ENCODE peak calls at places on chromosome 5, in four cellular contexts. U is AML-193, M is left ventricle myocardium inferior, W is CMK. E is an unnamed sample.

GRCh38 chr5:141862936-141863543 is 15.2 kb downstream of the PCDH1 start:
- DNase-seq in M (no peak), W (no peak), U (no peak), E (peak; percentile 44)

GRCh38 chr5:178308541-178309092 is 76.0 kb upstream of the PHYKPL start:
- DNase-seq in W (no peak), M (no peak), U (no peak), E (peak; percentile 8)

GRCh38 chr5:42057254-42057690 is 132.2 kb downstream of the FBXO4 start:
- DNase-seq in U (peak; percentile 15), W (peak; percentile 9), M (no peak), E (no peak)

GRCh38 chr5:38347040-38347763 is 88.8 kb downstream of the EGFLAM start:
- DNase-seq in W (no peak), U (no peak), M (no peak), E (no peak)

GRCh38 chr5:173010547-173011464 is 27.2 kb downstream of the ATP6V0E1 start:
- DNase-seq in M (peak; percentile 64), W (no peak), U (no peak), E (peak; percentile 70)

GRCh38 chr5:69285448-69286116 is 47.0 kb downstream of the CCDC125 start:
- DNase-seq in M (no peak), W (no peak), U (no peak), E (no peak)

GRCh38 chr5:79759436-79759835 is 69.8 kb downstream of the CMYA5 start:
- DNase-seq in M (no peak), W (no peak), U (no peak), E (peak; percentile 30)

GRCh38 chr5:168693883-168694282 is 114.7 kb upstream of the PANK3 start:
- DNase-seq in W (no peak), M (no peak), U (no peak), E (no peak)

GRCh38 chr5:56564451-56565223 is 250.7 kb upstream of the MAP3K1 start:
- DNase-seq in U (no peak), M (no peak), W (no peak), E (no peak)

GRCh38 chr5:80656425-80656824 is 1.6 kb upstream of the DHFR start:
- DNase-seq in U (no peak), M (no peak), W (no peak), E (no peak)

GRCh38 chr5:102582706-102583105 is 83.9 kb upstream of the SLCO6A1 start:
- DNase-seq in W (no peak), U (no peak), M (no peak), E (no peak)

GRCh38 chr5:620586-621180 is 8.5 kb downstream of the CEP72 start:
- DNase-seq in W (no peak), U (no peak), M (no peak), E (no peak)

GRCh38 chr5:55231476-55232193 is 1.8 kb downstream of the CCNO start:
- DNase-seq in U (no peak), M (no peak), W (no peak), E (no peak)

GRCh38 chr5:67111779-67112178 is 84.8 kb downstream of the CD180 start:
- DNase-seq in W (no peak), M (no peak), U (no peak), E (no peak)

GRCh38 chr5:179475211-179475840 is 75.0 kb upstream of the RUFY1 start:
- DNase-seq in M (no peak), U (no peak), W (no peak), E (no peak)

GRCh38 chr5:84017704-84018240 is 297.1 kb upstream of the HAPLN1 start:
- DNase-seq in W (no peak), M (no peak), U (no peak), E (no peak)

GRCh38 chr5:40871177-40871576 is 30.0 kb downstream of the CARD6 start:
- DNase-seq in M (no peak), U (no peak), W (no peak), E (no peak)

GRCh38 chr5:167759411-167759821 is 532.0 kb upstream of the WWC1 start:
- DNase-seq in W (no peak), M (no peak), U (no peak), E (no peak)

GRCh38 chr5:169703803-169704202 is 66.7 kb downstream of the DOCK2 start:
- DNase-seq in U (no peak), M (no peak), W (no peak), E (no peak)

GRCh38 chr5:103808464-103809106 is 246.0 kb upstream of the NUDT12 start:
- DNase-seq in M (no peak), W (no peak), U (peak; percentile 44), E (no peak)

GRCh38 chr5:146993876-146994530 is 115.4 kb upstream of the PPP2R2B start:
- DNase-seq in U (no peak), M (no peak), W (no peak), E (no peak)

GRCh38 chr5:2666081-2666480 is 85.4 kb downstream of the IRX2 start:
- DNase-seq in W (no peak), M (no peak), U (no peak), E (no peak)

GRCh38 chr5:180603076-180603591 is 11.8 kb upstream of the SCGB3A1 start:
- DNase-seq in U (no peak), M (no peak), W (no peak), E (peak; percentile 2)

GRCh38 chr5:6837095-6837494 is 123.9 kb downstream of the TENT4A start:
- DNase-seq in U (no peak), M (no peak), W (no peak), E (no peak)

GRCh38 chr5:176890455-176891330 is 8.5 kb downstream of the HK3 start:
- DNase-seq in W (no peak), M (no peak), U (no peak), E (no peak)

GRCh38 chr5:57576317-57576716 is 93.7 kb upstream of the ACTBL2 start:
- DNase-seq in M (no peak), W (no peak), U (no peak), E (no peak)

GRCh38 chr5:141881886-141882285 is 3.7 kb upstream of the PCDH1 start:
- DNase-seq in U (no peak), M (no peak), W (no peak), E (no peak)

GRCh38 chr5:176955895-176956294 is 50.7 kb downstream of the UIMC1 start:
- DNase-seq in U (no peak), W (no peak), M (no peak), E (no peak)

GRCh38 chr5:14413331-14413750 is 168.3 kb upstream of the OTULINL start:
- DNase-seq in M (no peak), W (no peak), U (no peak), E (no peak)

GRCh38 chr5:134411546-134412266 is at the start of gene CDKN2AIPNL:
- DNase-seq in M (peak; percentile 92), W (peak; percentile 43), U (peak; percentile 68), E (peak; percentile 95)

GRCh38 chr5:145347026-145347616 is 488.0 kb downstream of the PRELID2 start:
- DNase-seq in W (peak; percentile 20), U (no peak), M (no peak), E (no peak)

GRCh38 chr5:149046196-149046829 is 16.5 kb downstream of the SH3TC2 start:
- DNase-seq in U (no peak), M (no peak), W (no peak), E (no peak)

GRCh38 chr5:89401012-89401411 is 518.0 kb upstream of the MEF2C start:
- DNase-seq in M (peak; percentile 12), W (no peak), U (no peak), E (peak; percentile 55)

GRCh38 chr5:143350790-143351603 is 52.5 kb downstream of the NR3C1 start:
- DNase-seq in W (no peak), U (peak; percentile 10), M (no peak), E (no peak)

E was measured in psoas muscle.